ENCODE peak calls at places on chromosome 9, in eight cellular contexts. K, R, V, P, U, W, G and S are unnamed samples.

GRCh38 chr9:97556036-97556720 is 54.7 kb downstream of the TMOD1 start:
- DNase-seq in K (no peak), R (no peak), V (no peak), P (no peak), U (no peak), W (no peak), G (no peak), S (no peak)

GRCh38 chr9:130387905-130388304 is 56.9 kb upstream of the ASS1 start:
- DNase-seq in K (no peak), R (no peak), V (no peak), P (no peak), U (no peak), W (no peak), G (no peak), S (no peak)

GRCh38 chr9:68843239-68843638 is 138.2 kb downstream of the PIP5K1B start:
- DNase-seq in K (no peak), R (no peak), V (no peak), P (no peak), U (no peak), W (no peak), G (no peak), S (no peak)

GRCh38 chr9:133375116-133375723 is 640 bp downstream of the SURF4 start:
- DNase-seq in K (peak), R (no peak), V (peak), P (no peak), U (no peak), W (no peak), G (no peak), S (no peak)

GRCh38 chr9:69180670-69181069 is 6.6 kb downstream of the TJP2 start:
- DNase-seq in K (no peak), R (no peak), V (no peak), P (no peak), U (peak), W (peak), G (peak), S (no peak)

GRCh38 chr9:14346301-14346721 is 32.4 kb upstream of the NFIB start:
- DNase-seq in K (no peak), R (peak), V (no peak), P (no peak), U (no peak), W (peak), G (no peak), S (peak)

GRCh38 chr9:3906437-3907213 is 380.8 kb upstream of the RFX3 start:
- DNase-seq in K (no peak), R (no peak), V (no peak), P (peak), U (no peak), W (no peak), G (peak), S (no peak)

GRCh38 chr9:92746567-92747458 is 17.8 kb downstream of the BICD2 start:
- DNase-seq in K (no peak), R (no peak), V (no peak), P (no peak), U (no peak), W (no peak), G (no peak), S (no peak)

GRCh38 chr9:27888661-27889295 is 315.5 kb upstream of the C9orf72 start:
- DNase-seq in K (no peak), R (peak), V (peak), P (no peak), U (no peak), W (no peak), G (peak), S (no peak)

GRCh38 chr9:133455936-133456335 is 3.8 kb upstream of the CACFD1 start:
- DNase-seq in K (no peak), R (no peak), V (no peak), P (no peak), U (no peak), W (no peak), G (no peak), S (no peak)

GRCh38 chr9:136199391-136200288 is 5.3 kb downstream of the LHX3 start:
- DNase-seq in K (no peak), R (no peak), V (no peak), P (no peak), U (no peak), W (no peak), G (no peak), S (no peak)

GRCh38 chr9:136198605-136199083 is 6.3 kb downstream of the LHX3 start:
- DNase-seq in K (peak), R (no peak), V (no peak), P (no peak), U (no peak), W (no peak), G (no peak), S (no peak)

GRCh38 chr9:136197372-136197875 is 7.5 kb downstream of the LHX3 start:
- DNase-seq in K (no peak), R (no peak), V (no peak), P (no peak), U (no peak), W (no peak), G (no peak), S (no peak)

GRCh38 chr9:136196465-136197371 is 8.2 kb downstream of the LHX3 start:
- DNase-seq in K (no peak), R (no peak), V (no peak), P (no peak), U (no peak), W (no peak), G (peak), S (no peak)

DNA sequence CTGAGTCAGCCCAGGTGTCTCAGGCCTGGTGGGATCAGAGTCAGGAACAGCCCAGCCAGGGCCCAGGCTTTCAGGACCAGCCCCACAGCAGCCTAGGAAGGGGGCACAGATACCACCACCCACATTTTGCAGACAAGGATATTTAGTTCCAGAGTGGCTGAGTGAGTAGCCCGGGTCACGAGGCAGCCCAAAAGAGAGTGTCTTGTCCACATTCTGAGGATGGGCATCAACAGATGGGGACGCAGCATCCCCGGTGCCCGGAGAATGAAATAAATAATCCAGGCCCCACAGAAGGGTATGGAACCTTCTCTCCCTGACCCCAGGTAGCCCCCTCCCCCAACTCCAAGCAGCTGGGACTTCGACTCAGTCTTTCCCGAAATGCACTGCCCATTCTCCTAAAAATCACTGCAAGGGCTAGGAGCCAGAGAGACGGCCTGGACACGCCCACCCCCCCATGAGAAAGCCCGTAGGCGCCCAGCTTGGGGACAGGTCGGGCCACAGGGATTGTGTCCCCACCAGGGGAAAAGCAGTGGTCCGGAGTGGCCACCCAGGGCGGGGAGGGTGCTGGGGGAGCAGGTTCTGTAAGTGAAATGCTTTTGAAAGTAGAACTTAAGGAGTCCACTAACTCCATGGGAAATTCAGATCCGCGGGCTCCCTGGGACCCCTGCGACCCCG is 6.9 kb downstream of the LHX3 start:
- DNase-seq in K (no peak), R (no peak), V (no peak), P (no peak), U (no peak), W (no peak), G (no peak), S (no peak)
- H3K4me3 ChIP-seq in K (no peak), R (no peak), V (no peak), P (no peak), U (no peak), W (no peak), G (no peak), S (no peak)

GRCh38 chr9:136588663-136589464 is 43.0 kb upstream of the NOTCH1 start:
- DNase-seq in K (no peak), R (peak), V (no peak), P (no peak), U (no peak), W (no peak), G (no peak), S (no peak)
- H3K27ac ChIP-seq in K (no peak), R (peak), V (no peak), P (peak), U (no peak), W (peak), G (no peak), S (peak)

GRCh38 chr9:129283290-129283691 is 105.2 kb upstream of the IER5L start:
- DNase-seq in K (no peak), R (no peak), V (peak), P (no peak), U (no peak), W (no peak), G (no peak), S (no peak)
- H3K4me3 ChIP-seq in K (no peak), R (peak), V (no peak), P (peak), U (no peak), W (no peak), G (no peak), S (peak)

GRCh38 chr9:77896269-77897245 is 135.1 kb downstream of the GNAQ start:
- DNase-seq in K (no peak), R (no peak), V (no peak), P (no peak), U (no peak), W (no peak), G (no peak), S (no peak)

GRCh38 chr9:77899679-77900354 is 131.8 kb downstream of the GNAQ start:
- DNase-seq in K (no peak), R (no peak), V (no peak), P (no peak), U (no peak), W (no peak), G (peak), S (no peak)

GRCh38 chr9:77898864-77899263 is 132.7 kb downstream of the GNAQ start:
- DNase-seq in K (no peak), R (no peak), V (no peak), P (no peak), U (no peak), W (no peak), G (no peak), S (no peak)

GRCh38 chr9:77893706-77894105 is 137.9 kb downstream of the GNAQ start:
- DNase-seq in K (no peak), R (no peak), V (no peak), P (no peak), U (no peak), W (no peak), G (no peak), S (no peak)

GRCh38 chr9:77897292-77897691 is 134.3 kb downstream of the GNAQ start:
- DNase-seq in K (no peak), R (peak), V (no peak), P (peak), U (no peak), W (no peak), G (peak), S (peak)
- H3K27ac ChIP-seq in K (no peak), R (no peak), V (no peak), P (peak), U (no peak), W (no peak), G (no peak), S (no peak)

GRCh38 chr9:36576866-36577265 is 4.2 kb downstream of the MELK start:
- DNase-seq in K (no peak), R (no peak), V (no peak), P (no peak), U (no peak), W (no peak), G (no peak), S (no peak)

GRCh38 chr9:36571333-36571732 is 1.4 kb upstream of the MELK start:
- DNase-seq in K (no peak), R (no peak), V (no peak), P (no peak), U (no peak), W (no peak), G (no peak), S (no peak)

GRCh38 chr9:36572515-36573418 is at the start of gene MELK:
- DNase-seq in K (peak), R (peak), V (peak), P (peak), U (peak), W (peak), G (peak), S (peak)

DNA sequence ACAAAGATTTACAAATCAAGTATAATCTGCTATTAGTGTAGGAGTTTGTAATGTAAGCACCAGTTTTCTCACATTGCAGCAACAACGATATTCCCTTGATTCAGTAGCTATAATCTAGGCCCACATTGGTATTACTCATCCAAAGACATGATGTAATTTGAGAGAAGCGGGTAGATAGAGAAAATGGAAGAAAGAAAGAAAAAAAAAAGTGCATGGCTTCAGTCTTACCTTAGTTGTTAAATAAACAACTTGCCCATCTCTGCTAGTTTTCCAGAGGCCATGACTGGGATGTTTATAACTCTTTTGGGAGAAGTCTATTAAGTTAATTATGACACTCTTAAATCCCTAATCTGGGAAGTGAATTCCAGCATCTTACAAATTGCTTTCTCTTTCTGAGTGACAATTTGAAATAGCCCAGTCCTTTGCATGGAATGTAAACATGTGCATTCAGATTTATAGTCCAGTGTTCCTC is 2.8 kb downstream of the MELK start:
- DNase-seq in K (no peak), R (no peak), V (no peak), P (no peak), U (no peak), W (no peak), G (peak), S (no peak)
- H3K4me3 ChIP-seq in K (no peak), R (no peak), V (no peak), P (no peak), U (no peak), W (no peak), G (peak), S (no peak)